ENCODE peak calls at places on chromosomes 3 and 15, in eight cellular contexts. H, P, C, L, G, E, D and F are unnamed samples.
A peak's percentile ranks its signal among the peaks of the same experiment; 100 is the strongest.

GRCh38 chr3:105731686-105732085 is 137.1 kb downstream of the CBLB start:
- DNase-seq in H (no peak), P (no peak), C (no peak), L (no peak), G (no peak), E (no peak), D (no peak), F (no peak)

GRCh38 chr3:65996605-65997004 is 42.1 kb downstream of the MAGI1 start:
- DNase-seq in H (no peak), P (peak; percentile 39), C (peak; percentile 21), L (no peak), G (peak; percentile 13), E (no peak), D (no peak), F (no peak)

GRCh38 chr15:37014566-37014965 is 85.8 kb downstream of the MEIS2 start:
- DNase-seq in H (no peak), P (no peak), C (no peak), L (no peak), G (no peak), E (no peak), D (peak; percentile 25), F (no peak)

GRCh38 chr3:190132376-190132775 is 11.7 kb upstream of the P3H2 start:
- DNase-seq in H (no peak), P (no peak), C (no peak), L (no peak), G (no peak), E (peak; percentile 48), D (no peak), F (no peak)

GRCh38 chr15:36117394-36117793 is 462.0 kb upstream of the CDIN1 start:
- DNase-seq in H (no peak), P (no peak), C (no peak), L (no peak), G (no peak), E (no peak), D (no peak), F (no peak)

GRCh38 chr15:64014995-64015394 is 31.3 kb downstream of the DAPK2 start:
- DNase-seq in H (no peak), P (no peak), C (no peak), L (no peak), G (no peak), E (no peak), D (no peak), F (no peak)

GRCh38 chr15:28903555-28903954 is 17.8 kb downstream of the APBA2 start:
- DNase-seq in H (no peak), P (no peak), C (no peak), L (no peak), G (no peak), E (no peak), D (no peak), F (no peak)

GRCh38 chr3:43023066-43023465 is 44.0 kb downstream of the GASK1A start:
- DNase-seq in H (no peak), P (no peak), C (no peak), L (no peak), G (no peak), E (no peak), D (no peak), F (no peak)

GRCh38 chr3:184154909-184155643 is at the start of gene DVL3:
- DNase-seq in H (no peak), P (no peak), C (peak; percentile 71), L (peak; percentile 66), G (peak; percentile 67), E (peak; percentile 75), D (peak; percentile 88), F (no peak)

GRCh38 chr15:55526559-55527036 is 18.6 kb upstream of the DNAAF4 start:
- DNase-seq in H (peak; percentile 30), P (no peak), C (no peak), L (peak; percentile 59), G (no peak), E (peak; percentile 79), D (peak; percentile 63), F (no peak)

GRCh38 chr15:31993062-31993461 is 37.3 kb upstream of the CHRNA7 start:
- DNase-seq in H (no peak), P (no peak), C (no peak), L (no peak), G (no peak), E (no peak), D (no peak), F (no peak)

GRCh38 chr3:11690863-11691833 is 47.4 kb upstream of the VGLL4 start:
- DNase-seq in H (no peak), P (peak; percentile 70), C (no peak), L (no peak), G (no peak), E (peak; percentile 49), D (peak; percentile 7), F (peak; percentile 52)

GRCh38 chr3:50612234-50612972 is 829 bp upstream of the CISH start:
- DNase-seq in H (no peak), P (no peak), C (peak; percentile 61), L (no peak), G (no peak), E (no peak), D (no peak), F (no peak)

GRCh38 chr3:50611464-50612233 is at the start of gene CISH:
- DNase-seq in H (peak; percentile 86), P (no peak), C (peak; percentile 96), L (peak; percentile 92), G (peak; percentile 91), E (peak; percentile 94), D (peak; percentile 97), F (no peak)

GRCh38 chr3:50610992-50611463 is 546 bp downstream of the CISH start:
- DNase-seq in H (no peak), P (no peak), C (no peak), L (no peak), G (no peak), E (no peak), D (no peak), F (no peak)

GRCh38 chr3:50615190-50615589 is 1.8 kb upstream of the MAPKAPK3 start:
- DNase-seq in H (no peak), P (no peak), C (no peak), L (no peak), G (no peak), E (no peak), D (no peak), F (no peak)

DNA sequence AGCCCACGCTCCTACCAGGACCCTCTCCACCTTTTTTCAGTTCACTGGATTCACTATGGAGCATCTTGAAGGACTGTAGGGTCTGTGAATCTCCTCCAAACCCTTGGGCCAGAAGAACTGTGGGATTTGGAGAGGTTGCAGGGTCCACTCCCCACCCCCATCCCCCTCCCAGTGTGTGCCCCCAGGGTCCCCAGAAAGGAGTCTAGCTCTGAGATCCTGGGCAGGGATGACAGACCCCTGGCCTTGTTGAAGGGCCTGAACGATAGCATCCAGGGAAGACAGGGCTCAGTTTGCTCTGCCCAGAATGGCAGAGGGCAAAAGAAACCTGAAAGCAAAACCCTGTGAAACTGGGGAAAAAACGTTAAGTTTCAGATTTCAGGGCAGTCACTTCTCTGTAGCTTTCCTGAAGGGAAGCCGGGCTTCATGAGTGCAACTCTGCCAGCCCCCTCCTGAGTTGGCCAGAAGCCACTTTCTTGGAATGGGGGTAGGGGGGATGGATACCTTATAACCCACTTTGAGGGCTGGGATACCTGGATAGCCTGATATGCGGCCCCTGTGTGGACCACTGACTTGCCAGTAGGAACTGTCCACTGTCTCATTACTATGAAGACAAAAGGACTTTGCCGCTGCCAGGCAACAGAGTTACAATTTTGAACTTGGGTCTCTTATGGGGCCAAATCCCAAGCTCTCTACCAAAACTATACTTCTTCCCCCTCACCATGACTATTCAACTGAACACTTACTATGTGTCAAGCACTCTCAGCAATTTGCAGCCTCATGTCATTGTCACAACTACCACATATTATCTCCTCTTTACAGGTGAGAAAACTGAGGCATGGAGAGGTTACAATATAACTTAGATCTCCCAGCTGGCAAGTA is 1.6 kb upstream of the CISH start:
- DNase-seq in H (no peak), P (no peak), C (no peak), L (no peak), G (no peak), E (no peak), D (no peak), F (no peak)
- H3K4me3 ChIP-seq in H (no peak overlapping the region), P (no peak overlapping the region), C (no peak overlapping the region), L (no peak overlapping the region), G (no peak overlapping the region), E (no peak overlapping the region), D (no peak overlapping the region), F (no peak overlapping the region)

DNA sequence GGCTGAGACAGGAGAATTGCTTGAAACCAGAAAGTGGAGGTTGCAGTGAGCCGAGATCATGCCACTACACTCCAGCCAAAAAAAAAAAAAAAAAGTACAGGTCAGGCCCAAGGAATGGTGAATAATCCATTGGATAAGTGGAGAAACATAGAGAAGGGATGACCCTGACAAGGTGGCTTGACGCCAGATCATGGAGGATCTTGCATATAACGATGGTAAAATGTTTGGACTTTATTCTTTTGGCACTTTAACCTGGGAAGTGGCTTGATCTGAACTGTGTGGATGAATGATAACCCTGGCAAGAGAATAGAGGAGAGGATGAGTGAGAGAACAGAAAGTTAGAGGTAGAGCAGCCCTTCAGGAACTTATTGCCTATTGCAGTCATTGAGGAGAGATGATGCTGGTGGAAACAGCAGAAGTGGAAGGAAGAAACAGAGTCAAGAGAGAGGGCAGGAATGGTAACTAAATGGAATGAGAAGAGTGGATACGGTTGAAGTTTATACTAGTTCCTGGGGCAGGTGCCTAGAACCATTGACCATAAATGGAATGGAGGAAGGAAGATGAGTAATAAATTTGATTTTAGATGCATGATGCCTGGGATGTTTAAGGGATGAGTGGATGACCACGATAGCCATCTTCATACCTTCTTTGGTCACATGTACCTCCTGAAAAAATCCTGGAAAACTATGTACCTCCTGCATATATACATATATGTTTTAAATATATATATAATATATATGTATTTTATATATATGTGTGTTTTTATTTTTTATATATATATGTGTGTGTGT is 57.8 kb downstream of the BLM start:
- DNase-seq in H (peak; percentile 57), P (peak; percentile 74), C (no peak), L (no peak), G (no peak), E (peak; percentile 75), D (no peak), F (peak; percentile 67)
- H3K4me3 ChIP-seq in H (no peak overlapping the region), P (no peak overlapping the region), C (no peak overlapping the region), L (no peak overlapping the region), G (no peak overlapping the region), E (no peak overlapping the region), D (no peak overlapping the region), F (no peak overlapping the region)

GRCh38 chr3:129936757-129937156 is 37.8 kb upstream of the TRH start:
- DNase-seq in H (peak; percentile 6), P (peak; percentile 9), C (peak; percentile 48), L (peak; percentile 43), G (peak; percentile 58), E (peak; percentile 72), D (peak; percentile 88), F (no peak)
- H3K4me3 ChIP-seq in H (peak overlapping the region; percentile 22), P (no peak overlapping the region), C (peak overlapping the region; percentile 34), L (peak overlapping the region; percentile 54), G (peak overlapping the region; percentile 17), E (peak overlapping the region; percentile 64), D (no peak overlapping the region), F (peak overlapping the region; percentile 26)

DNA sequence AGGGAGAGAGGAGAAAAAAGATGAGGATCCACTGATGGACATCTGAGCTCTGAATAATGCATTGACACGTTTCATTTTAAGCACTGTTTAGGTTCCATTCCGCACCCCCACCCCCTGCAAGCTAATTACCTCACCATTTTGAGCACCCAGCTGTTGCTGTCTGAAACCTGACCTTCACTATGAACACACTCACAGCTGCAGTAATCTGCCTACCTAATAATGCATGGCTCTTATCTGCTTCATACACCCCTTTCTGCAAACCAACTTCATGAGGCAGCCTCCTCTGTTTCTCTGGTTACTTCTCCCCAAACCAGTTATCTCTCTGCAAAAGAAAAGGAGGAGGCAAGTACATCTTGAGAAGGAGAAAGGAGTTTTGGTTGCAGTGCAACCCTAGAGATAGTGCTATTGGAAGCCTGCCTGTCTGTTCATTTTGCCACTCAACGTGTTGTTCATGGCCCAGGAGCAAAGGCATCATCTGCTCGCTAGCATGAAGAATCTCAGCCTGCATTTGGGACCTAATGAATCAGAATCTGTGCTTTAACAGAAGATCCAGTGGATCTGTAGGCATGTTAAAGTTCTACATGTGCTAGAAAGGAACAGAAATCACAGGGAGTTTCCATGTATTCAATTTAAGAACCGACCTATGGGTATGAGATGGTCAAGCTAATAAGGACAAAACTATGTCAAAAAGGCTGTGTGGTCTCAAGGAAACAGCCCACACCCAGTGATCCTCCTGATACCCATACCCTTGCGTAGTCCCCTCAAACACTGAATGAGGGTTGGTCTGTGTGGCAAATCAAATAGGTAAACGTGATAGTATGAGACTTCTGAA is 87.2 kb downstream of the MB21D2 start:
- DNase-seq in H (no peak), P (no peak), C (no peak), L (no peak), G (no peak), E (no peak), D (no peak), F (no peak)
- H3K4me3 ChIP-seq in H (no peak overlapping the region), P (no peak overlapping the region), C (no peak overlapping the region), L (no peak overlapping the region), G (no peak overlapping the region), E (peak overlapping the region; percentile 17), D (no peak overlapping the region), F (no peak overlapping the region)